ENCODE peak calls at places on chromosomes 1 and 21, in ten cellular contexts. M is kidney, D is IMR-90, I is adipocyte, H is SJSA1, F is mucosa of descending colon, N is spleen, G is tibial nerve, S is left ventricle myocardium inferior, Y is fibroblast of lung. U is an unnamed sample. For H3K9me3 and H3K4me1, the result is how much of the 10 kb centered on the place peaks cover.

GRCh38 chr1:59072017-59072947 is 224.6 kb upstream of the FGGY start:
- DNase-seq in M (no peak), D (peak), I (no peak), H (no peak), F (peak), N (no peak), G (no peak), S (no peak), Y (no peak), U (no peak)

GRCh38 chr1:111406325-111406768 is 21.2 kb downstream of the OVGP1 start:
- DNase-seq in M (no peak), D (peak), I (peak), H (no peak), F (peak), N (peak), G (no peak), S (no peak), Y (no peak), U (no peak)

GRCh38 chr1:154716012-154716411 is 108.0 kb upstream of the ADAR start:
- DNase-seq in M (no peak), D (no peak), I (no peak), H (no peak), F (peak), N (no peak), G (no peak), S (no peak), Y (no peak), U (no peak)

GRCh38 chr1:7478797-7479499 is 292.1 kb upstream of the VAMP3 start:
- DNase-seq in M (peak), D (peak), I (peak), H (no peak), F (peak), N (no peak), G (no peak), S (peak), Y (peak), U (no peak)

GRCh38 chr1:227166559-227166958 is 151.7 kb downstream of the CDC42BPA start:
- DNase-seq in M (no peak), D (no peak), I (no peak), H (peak), F (no peak), N (no peak), G (no peak), S (no peak), Y (no peak), U (no peak)

GRCh38 chr1:172627702-172628101 is 31.2 kb upstream of the FASLG start:
- DNase-seq in M (no peak), D (no peak), I (no peak), H (no peak), F (no peak), N (no peak), G (no peak), S (no peak), Y (no peak), U (no peak)

GRCh38 chr1:59096501-59096900 is 200.4 kb upstream of the FGGY start:
- DNase-seq in M (no peak), D (no peak), I (no peak), H (no peak), F (no peak), N (no peak), G (no peak), S (peak), Y (no peak), U (no peak)

GRCh38 chr1:1565340-1565739 is 9.3 kb downstream of the SSU72 start:
- DNase-seq in M (no peak), D (no peak), I (peak), H (no peak), F (no peak), N (no peak), G (no peak), S (no peak), Y (no peak), U (no peak)

GRCh38 chr1:208924011-208924410 is 659.5 kb upstream of the CAMK1G start:
- DNase-seq in M (no peak), D (no peak), I (no peak), H (no peak), F (no peak), N (no peak), G (no peak), S (no peak), Y (no peak), U (no peak)

GRCh38 chr1:32466761-32467160 is 1.9 kb downstream of the ZBTB8B start:
- DNase-seq in M (no peak), D (no peak), I (no peak), H (no peak), F (no peak), N (peak), G (no peak), S (no peak), Y (no peak), U (no peak)

GRCh38 chr1:223704921-223705878 is 7.1 kb upstream of the CAPN2 start:
- DNase-seq in M (no peak), D (peak), I (peak), H (no peak), F (no peak), N (no peak), G (no peak), S (no peak), Y (peak), U (peak)

GRCh38 chr21:15222711-15223110 is 157.9 kb upstream of the NRIP1 start:
- DNase-seq in M (no peak), D (no peak), I (no peak), H (no peak), F (no peak), N (no peak), G (no peak), S (no peak), Y (peak), U (no peak)

GRCh38 chr1:86687595-86687994 is 16.8 kb upstream of the SH3GLB1 start:
- DNase-seq in M (no peak), D (no peak), I (peak), H (no peak), F (no peak), N (no peak), G (no peak), S (no peak), Y (peak), U (no peak)

GRCh38 chr21:36783612-36784383 is 84.9 kb downstream of the SIM2 start:
- DNase-seq in M (no peak), D (peak), I (peak), H (peak), F (no peak), N (no peak), G (no peak), S (no peak), Y (no peak), U (no peak)

GRCh38 chr1:238558746-238559145 is 668.0 kb upstream of the ZP4 start:
- DNase-seq in M (no peak), D (no peak), I (no peak), H (no peak), F (no peak), N (no peak), G (no peak), S (no peak), Y (no peak), U (no peak)

GRCh38 chr1:3023994-3024393 is 2.7 kb downstream of the ACTRT2 start:
- DNase-seq in M (no peak), D (no peak), I (no peak), H (no peak), F (no peak), N (no peak), G (no peak), S (no peak), Y (no peak), U (no peak)

GRCh38 chr1:30444404-30444803 is 279.0 kb downstream of the MATN1 start:
- DNase-seq in M (no peak), D (no peak), I (no peak), H (peak), F (no peak), N (no peak), G (no peak), S (no peak), Y (no peak), U (no peak)

GRCh38 chr1:44713321-44713781 is 17.6 kb downstream of the RNU5D-1 start:
- DNase-seq in M (no peak), D (no peak), I (no peak), H (no peak), F (no peak), N (no peak), G (no peak), S (no peak), Y (no peak), U (peak)

GRCh38 chr1:199508653-199509052 is 518.9 kb upstream of the NR5A2 start:
- DNase-seq in M (no peak), D (no peak), I (no peak), H (no peak), F (no peak), N (no peak), G (no peak), S (no peak), Y (no peak), U (no peak)
- H3K9me3 ChIP-seq in M (under half), D (under half), I (under half), H (under half), F (under half), N (under half), G (under half), S (under half), Y (under half), U (under half)

DNA sequence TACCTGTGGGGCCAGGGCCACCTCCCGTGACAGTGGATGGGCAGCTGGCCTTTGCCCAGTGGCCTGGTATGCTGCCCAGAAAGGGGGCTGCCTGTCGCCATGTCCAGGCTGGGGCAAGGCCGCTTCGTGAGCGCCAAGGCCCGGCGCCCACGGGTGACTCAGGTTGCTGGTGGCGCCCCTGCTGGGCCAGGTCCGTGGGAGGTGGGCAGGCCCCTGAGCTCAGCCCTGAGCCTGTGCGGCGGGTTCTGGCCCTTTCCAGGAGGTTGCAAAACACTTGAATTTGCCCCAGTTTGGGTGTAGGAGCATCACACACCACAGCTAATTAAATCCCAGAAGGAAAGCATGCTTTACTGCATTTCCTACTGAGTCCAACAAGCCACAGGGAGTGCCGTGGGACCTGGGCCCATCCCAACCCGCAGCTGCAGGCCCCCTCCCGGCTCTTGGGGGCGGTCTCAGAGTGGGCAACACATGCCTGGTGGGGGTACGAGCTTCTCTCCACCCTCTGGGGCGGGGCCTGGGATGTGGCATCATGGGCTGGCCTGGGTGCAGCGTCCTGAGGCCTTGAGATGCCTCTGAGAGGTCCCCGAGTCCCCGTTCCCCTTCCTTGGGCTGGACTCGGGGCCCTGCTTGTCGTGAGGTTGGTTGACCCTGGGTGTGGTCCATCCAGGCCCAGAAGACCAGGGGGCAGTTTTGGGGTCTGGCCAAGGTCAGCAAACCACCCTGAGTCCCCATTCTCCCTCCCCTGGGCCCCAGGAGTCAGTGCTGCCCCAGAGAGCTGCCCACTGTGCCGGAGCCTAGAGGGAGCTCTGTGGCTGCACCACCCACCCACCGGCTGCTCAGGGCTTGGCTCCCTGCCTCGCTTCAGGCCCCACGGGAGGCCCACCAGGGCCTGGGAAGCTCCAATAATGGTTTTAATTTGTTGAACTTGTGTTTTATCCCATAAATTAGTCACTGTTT is 160.0 kb downstream of the PEX14 start:
- DNase-seq in M (no peak), D (no peak), I (no peak), H (no peak), F (peak), N (no peak), G (no peak), S (no peak), Y (no peak), U (peak)
- H3K4me1 ChIP-seq in M (under half), D (under half), I (under half), H (under half), F (under half), N (under half), G (half or more), S (under half), Y (under half), U (under half)

DNA sequence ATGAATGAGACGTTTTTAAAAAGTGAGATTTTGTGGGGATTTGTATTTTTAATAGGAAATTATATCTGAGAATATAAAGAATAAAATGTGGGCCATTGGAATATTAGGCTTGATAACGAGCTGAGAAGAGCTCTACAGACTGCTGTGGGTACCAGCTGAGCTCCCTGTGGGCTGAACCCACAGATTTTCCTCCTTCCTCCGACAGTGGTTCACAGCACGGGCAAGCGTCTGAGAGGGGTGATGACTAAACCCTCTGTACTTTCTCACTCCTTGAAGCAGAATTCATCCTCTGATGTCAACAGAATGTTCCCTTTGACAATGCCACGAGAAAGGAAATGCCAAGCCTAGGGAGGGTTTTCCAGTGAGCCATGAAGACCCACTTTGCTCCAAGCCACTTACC is 102.7 kb upstream of the AJAP1 start:
- DNase-seq in M (no peak), D (no peak), I (no peak), H (no peak), F (no peak), N (no peak), G (no peak), S (no peak), Y (no peak), U (no peak)
- H3K9me3 ChIP-seq in M (under half), D (under half), I (under half), H (under half), F (under half), N (under half), G (under half), S (under half), Y (under half), U (under half)

GRCh38 chr1:12438349-12438924 is 179.6 kb downstream of the DHRS3 start:
- DNase-seq in M (no peak), D (no peak), I (no peak), H (no peak), F (no peak), N (no peak), G (no peak), S (no peak), Y (no peak), U (no peak)
- H3K4me1 ChIP-seq in M (under half), D (under half), I (under half), H (half or more), F (under half), N (half or more), G (half or more), S (half or more), Y (under half), U (under half)

GRCh38 chr1:31460027-31460426 is 47.0 kb downstream of the SERINC2 start:
- DNase-seq in M (no peak), D (peak), I (no peak), H (no peak), F (peak), N (no peak), G (no peak), S (no peak), Y (peak), U (no peak)
- H3K9me3 ChIP-seq in M (under half), D (under half), I (half or more), H (under half), F (under half), N (under half), G (under half), S (under half), Y (under half), U (under half)

GRCh38 chr1:53314096-53314495 is 13.8 kb downstream of the LRP8 start:
- DNase-seq in M (peak), D (no peak), I (no peak), H (no peak), F (no peak), N (peak), G (no peak), S (no peak), Y (no peak), U (no peak)
- H3K4me1 ChIP-seq in M (under half), D (under half), I (under half), H (under half), F (under half), N (under half), G (under half), S (under half), Y (under half), U (under half)

GRCh38 chr1:248404024-248404423 is 1.2 kb downstream of the OR2T1 start:
- DNase-seq in M (no peak), D (peak), I (no peak), H (no peak), F (no peak), N (no peak), G (no peak), S (no peak), Y (no peak), U (peak)
- H3K9me3 ChIP-seq in M (under half), D (under half), I (under half), H (under half), F (under half), N (under half), G (under half), S (under half), Y (under half), U (under half)

GRCh38 chr1:184840596-184840995 is 85.9 kb upstream of the EDEM3 start:
- DNase-seq in M (no peak), D (no peak), I (no peak), H (no peak), F (no peak), N (no peak), G (no peak), S (no peak), Y (no peak), U (no peak)
- H3K4me1 ChIP-seq in M (under half), D (under half), I (under half), H (under half), F (under half), N (under half), G (under half), S (half or more), Y (under half), U (under half)

U was measured in SJCRH30.